ENCODE peak calls at places on chromosomes 6 and 20, in four cellular contexts. X is K562, L is H1, E is HepG2. Q is an unnamed sample.

GRCh38 chr6:161139766-161140553 is 133.9 kb downstream of the AGPAT4 start:
- DNase-seq in L (peak; percentile 48), X (peak; percentile 55), E (no peak), Q (no peak)

GRCh38 chr20:36925234-36925633 is 26.3 kb downstream of the SAMHD1 start:
- DNase-seq in L (no peak), E (no peak), X (no peak), Q (no peak)

GRCh38 chr6:35719830-35720733 is 16.8 kb upstream of the ARMC12 start:
- DNase-seq in E (no peak), X (peak; percentile 58), L (peak; percentile 69), Q (peak; percentile 70)

GRCh38 chr6:106360410-106360988 is at the start of gene CRYBG1:
- DNase-seq in X (peak; percentile 84), L (peak; percentile 99), E (peak; percentile 27), Q (no peak)

GRCh38 chr20:58886546-58886945 is 34.0 kb downstream of the GNAS start:
- DNase-seq in E (no peak), L (no peak), X (no peak), Q (no peak)

GRCh38 chr20:60589624-60590023 is 631.4 kb downstream of the CDH26 start:
- DNase-seq in X (peak; percentile 18), L (no peak), E (no peak), Q (no peak)

GRCh38 chr6:63904844-63905243 is 269.2 kb downstream of the PHF3 start:
- DNase-seq in E (no peak), X (no peak), L (no peak), Q (no peak)

GRCh38 chr6:157486632-157487031 is 105.6 kb downstream of the ZDHHC14 start:
- DNase-seq in L (no peak), X (no peak), E (no peak), Q (no peak)

GRCh38 chr6:42030585-42031506 is 19.5 kb upstream of the TAF8 start:
- DNase-seq in X (peak; percentile 89), E (no peak), L (no peak), Q (no peak)

GRCh38 chr6:42260424-42260888 is 42.8 kb upstream of the MRPS10 start:
- DNase-seq in E (peak; percentile 44), X (peak; percentile 78), L (peak; percentile 73), Q (no peak)

GRCh38 chr6:135358251-135358821 is 139.2 kb downstream of the AHI1 start:
- DNase-seq in X (no peak), E (no peak), L (no peak), Q (no peak)

GRCh38 chr20:11311659-11312058 is 606.0 kb upstream of the BTBD3 start:
- DNase-seq in E (no peak), X (no peak), L (no peak), Q (no peak)

GRCh38 chr6:146543940-146544661 is 468 bp downstream of the RAB32 start:
- DNase-seq in E (peak; percentile 74), L (peak; percentile 65), X (no peak), Q (no peak)

GRCh38 chr6:125984311-125984710 is 2.0 kb upstream of the TRMT11 start:
- DNase-seq in X (no peak), L (no peak), E (no peak), Q (no peak)

GRCh38 chr20:39016496-39016895 is 54.4 kb downstream of the DHX35 start:
- DNase-seq in L (no peak), E (no peak), X (no peak), Q (no peak)

GRCh38 chr6:75450903-75451302 is 42.7 kb downstream of the FILIP1 start:
- DNase-seq in E (no peak), L (no peak), X (no peak), Q (no peak)

GRCh38 chr6:25122001-25122400 is 157.2 kb upstream of the CARMIL1 start:
- DNase-seq in E (no peak), X (no peak), L (no peak), Q (no peak)

GRCh38 chr6:37636801-37637561 is 60.7 kb downstream of the MDGA1 start:
- DNase-seq in X (no peak), L (no peak), E (no peak), Q (no peak)

GRCh38 chr6:111812080-111813038 is 60.9 kb downstream of the FYN start:
- DNase-seq in L (no peak), E (no peak), X (no peak), Q (no peak)

GRCh38 chr6:169212436-169212835 is 41.2 kb downstream of the THBS2 start:
- DNase-seq in X (no peak), L (no peak), E (no peak), Q (no peak)

GRCh38 chr6:2959909-2960719 is 11.3 kb downstream of the SERPINB6 start:
- DNase-seq in L (no peak), E (no peak), X (no peak), Q (no peak)

GRCh38 chr6:80003841-80004198 is 629 bp upstream of the TTK start:
- DNase-seq in L (peak; percentile 55), X (no peak), E (no peak), Q (no peak)

GRCh38 chr6:37170273-37171140 is 555 bp downstream of the PIM1 start:
- DNase-seq in X (peak; percentile 51), E (no peak), L (peak; percentile 75), Q (no peak)

GRCh38 chr6:106771822-106772221 is 142.4 kb downstream of the QRSL1 start:
- DNase-seq in E (no peak), L (no peak), X (no peak), Q (no peak)

GRCh38 chr6:85354761-85355618 is 94.9 kb upstream of the NT5E start:
- DNase-seq in X (peak; percentile 67), L (peak; percentile 82), E (peak; percentile 36), Q (peak; percentile 25)

GRCh38 chr20:57587989-57588377 is 27.1 kb downstream of the PCK1 start:
- DNase-seq in L (no peak), E (no peak), X (peak; percentile 51), Q (no peak)

GRCh38 chr6:116779569-116780164 is 14.1 kb upstream of the FAM162B start:
- DNase-seq in X (peak; percentile 27), L (peak; percentile 47), E (peak; percentile 58), Q (no peak)

GRCh38 chr20:35618372-35619131 is 2.9 kb downstream of the SPAG4 start:
- DNase-seq in X (no peak), E (no peak), L (peak; percentile 67), Q (no peak)

GRCh38 chr6:94344866-94345265 is 925.5 kb upstream of the EPHA7 start:
- DNase-seq in X (no peak), E (no peak), L (no peak), Q (no peak)

GRCh38 chr6:134282816-134283215 is 35.1 kb downstream of the SGK1 start:
- DNase-seq in L (no peak), X (no peak), E (no peak), Q (no peak)

GRCh38 chr6:30061766-30062458 is 847 bp downstream of the POLR1H start:
- DNase-seq in L (no peak), E (no peak), X (peak; percentile 56), Q (no peak)

GRCh38 chr6:108966855-108967755 is 118.9 kb downstream of the ARMC2 start:
- DNase-seq in X (no peak), E (peak; percentile 43), L (no peak), Q (no peak)

DNA sequence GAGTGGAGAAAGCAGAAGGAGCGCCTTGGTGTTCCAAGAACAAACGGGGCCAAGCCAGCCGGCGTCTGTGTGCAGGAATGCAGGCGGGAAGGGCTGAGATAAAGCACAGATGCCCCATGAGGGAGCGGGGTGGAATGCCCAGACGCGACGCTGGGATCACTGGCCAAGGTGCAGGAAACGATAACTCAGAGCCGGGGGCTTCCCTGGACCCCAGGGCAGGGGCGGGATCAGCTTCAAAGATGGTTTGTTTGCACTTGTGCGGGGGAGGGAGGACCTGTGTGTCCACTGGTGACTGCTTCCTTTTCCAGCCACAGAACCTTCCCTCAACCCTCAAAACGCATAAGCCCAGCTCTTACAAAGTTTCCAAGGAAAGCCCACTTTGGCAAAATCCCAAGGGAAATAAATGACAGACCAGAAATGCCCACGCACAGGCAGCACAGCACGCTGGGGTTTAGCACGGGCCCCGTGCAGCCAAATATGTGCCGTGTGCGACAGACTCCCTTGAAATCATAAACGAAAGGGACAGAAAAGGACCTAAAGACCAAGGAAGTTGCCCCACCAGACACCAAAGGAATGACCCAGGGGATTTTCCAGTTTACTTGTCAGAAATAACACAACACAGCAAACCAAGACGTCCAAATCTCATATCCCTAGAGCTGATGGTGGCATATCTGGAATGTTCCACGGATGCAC is 113.9 kb downstream of the NFATC2 start:
- DNase-seq in L (no peak), X (no peak), E (peak; percentile 75), Q (no peak)
- TF ChIP-seq HDAC6 in L (no peak), X (no peak), E (no peak), Q (no peak)

GRCh38 chr6:129637340-129638054 is 72.5 kb downstream of the ARHGAP18 start:
- DNase-seq in E (peak; percentile 56), L (no peak), X (no peak), Q (no peak)

GRCh38 chr6:129638055-129639019 is 71.6 kb downstream of the ARHGAP18 start:
- DNase-seq in X (no peak), L (no peak), E (peak; percentile 85), Q (no peak)

GRCh38 chr6:129634411-129635230 is 75.4 kb downstream of the ARHGAP18 start:
- DNase-seq in X (no peak), L (no peak), E (no peak), Q (no peak)

GRCh38 chr6:129633529-129633928 is 76.4 kb downstream of the ARHGAP18 start:
- DNase-seq in E (no peak), X (no peak), L (no peak), Q (no peak)

GRCh38 chr6:129635396-129636164 is 74.4 kb downstream of the ARHGAP18 start:
- DNase-seq in X (no peak), L (no peak), E (no peak), Q (no peak)
- TF ChIP-seq EP300 in X (no peak), L (no peak), E (no peak), Q (no peak)

GRCh38 chr20:40508821-40509220 is 180.2 kb downstream of the MAFB start:
- DNase-seq in E (no peak), X (no peak), L (no peak), Q (no peak)
- TF ChIP-seq HDAC6 in E (no peak), X (no peak), L (no peak), Q (no peak)

GRCh38 chr6:11364971-11365397 is 132.5 kb upstream of the NEDD9 start:
- DNase-seq in L (no peak), X (no peak), E (peak; percentile 73), Q (no peak)
- TF ChIP-seq EP300 in L (no peak), X (no peak), E (no peak), Q (no peak)

GRCh38 chr6:72861935-72862432 is 240.1 kb downstream of the KCNQ5 start:
- DNase-seq in X (no peak), E (no peak), L (no peak), Q (peak; percentile 13)
- TF ChIP-seq HDAC6 in X (no peak), E (no peak), L (no peak), Q (no peak)

DNA sequence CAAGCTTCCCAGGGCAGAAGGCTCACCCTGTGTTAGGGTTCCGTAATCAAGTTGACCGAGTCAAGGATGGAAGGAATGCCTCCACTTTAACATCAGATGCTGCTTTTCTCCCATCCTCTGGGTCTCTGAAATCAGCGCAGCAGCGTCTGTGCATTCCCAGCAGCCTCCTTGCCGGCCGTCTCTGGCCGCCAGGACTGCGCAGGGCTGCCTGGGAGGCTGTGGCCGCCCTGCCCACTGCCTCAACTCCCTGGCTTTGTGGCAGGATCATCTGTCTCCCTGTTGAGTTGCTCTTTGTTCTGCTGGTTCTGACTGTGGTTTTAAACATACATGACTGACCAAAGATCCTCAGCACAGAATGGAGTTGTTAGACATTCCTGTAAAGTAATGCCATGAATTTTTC is 56.5 kb downstream of the DLL1 start:
- DNase-seq in L (no peak), E (no peak), X (no peak), Q (no peak)
- TF ChIP-seq EP300 in L (no peak), E (no peak), X (no peak), Q (no peak)

GRCh38 chr6:31850765-31851484 is 11.7 kb downstream of the NEU1 start:
- DNase-seq in E (no peak), X (no peak), L (no peak), Q (no peak)
- TF ChIP-seq HDAC6 in E (no peak), X (no peak), L (no peak), Q (no peak)

GRCh38 chr6:32047084-32047478 is 8.9 kb downstream of the CYP21A2 start:
- DNase-seq in L (no peak), E (peak; percentile 27), X (peak; percentile 36), Q (no peak)
- TF ChIP-seq EP300 in L (no peak), E (no peak), X (no peak), Q (no peak)

Q was measured in GM12878.